ENCODE peak calls at places on chromosomes 7 and 10, in ten cellular contexts. U is choroid plexus epithelial cell, M is AG04449, P is endothelial cell, H is lower leg skin, G is cardiac muscle cell, L is OCI-LY7, W is RWPE2, N is sigmoid colon, Q is astrocyte of the spinal cord. O is an unnamed sample.

GRCh38 chr7:73900286-73900685 is 39.3 kb downstream of the TMEM270 start:
- DNase-seq in U (no peak), M (no peak), P (no peak), H (no peak), G (no peak), L (no peak), W (no peak), N (no peak), Q (peak), O (no peak)

GRCh38 chr10:128084991-128085390 is 41.2 kb downstream of the MKI67 start:
- DNase-seq in U (no peak), M (no peak), P (no peak), H (no peak), G (no peak), L (no peak), W (no peak), N (peak), Q (no peak), O (no peak)

GRCh38 chr7:55255501-55256445 is 109.4 kb upstream of the LANCL2 start:
- DNase-seq in U (peak), M (no peak), P (peak), H (peak), G (peak), L (peak), W (no peak), N (peak), Q (peak), O (peak)

GRCh38 chr7:98280296-98280695 is 1.2 kb upstream of the BRI3 start:
- DNase-seq in U (no peak), M (no peak), P (no peak), H (no peak), G (no peak), L (no peak), W (no peak), N (no peak), Q (no peak), O (no peak)

GRCh38 chr7:149144996-149145850 is 2.0 kb upstream of the ZNF398 start:
- DNase-seq in U (no peak), M (no peak), P (no peak), H (peak), G (no peak), L (peak), W (no peak), N (no peak), Q (no peak), O (no peak)

GRCh38 chr7:29106128-29106988 is 40.0 kb downstream of the CPVL start:
- DNase-seq in U (peak), M (no peak), P (peak), H (peak), G (peak), L (peak), W (no peak), N (no peak), Q (peak), O (peak)

GRCh38 chr10:119706521-119707278 is 19.1 kb upstream of the INPP5F start:
- DNase-seq in U (no peak), M (no peak), P (no peak), H (no peak), G (no peak), L (no peak), W (no peak), N (no peak), Q (no peak), O (no peak)

GRCh38 chr7:124035706-124036105 is 2.8 kb upstream of the TMEM229A start:
- DNase-seq in U (no peak), M (no peak), P (no peak), H (no peak), G (no peak), L (no peak), W (no peak), N (no peak), Q (no peak), O (no peak)

GRCh38 chr7:127390817-127391590 is 1.5 kb downstream of the ZNF800 start:
- DNase-seq in U (no peak), M (no peak), P (no peak), H (no peak), G (no peak), L (no peak), W (no peak), N (no peak), Q (no peak), O (no peak)

GRCh38 chr7:65441010-65441409 is 67.4 kb downstream of the ZNF92 start:
- DNase-seq in U (peak), M (peak), P (no peak), H (no peak), G (peak), L (no peak), W (no peak), N (no peak), Q (peak), O (no peak)

GRCh38 chr10:122139226-122139625 is 131.9 kb upstream of the BTBD16 start:
- DNase-seq in U (no peak), M (no peak), P (no peak), H (no peak), G (no peak), L (no peak), W (no peak), N (no peak), Q (no peak), O (no peak)

GRCh38 chr7:120059641-120060040 is 213.3 kb upstream of the KCND2 start:
- DNase-seq in U (no peak), M (no peak), P (no peak), H (no peak), G (no peak), L (no peak), W (no peak), N (no peak), Q (no peak), O (no peak)

GRCh38 chr7:96837583-96837982 is 127.9 kb upstream of the SEM1 start:
- DNase-seq in U (no peak), M (no peak), P (no peak), H (no peak), G (no peak), L (no peak), W (no peak), N (no peak), Q (no peak), O (peak)

GRCh38 chr7:3194501-3195141 is 106.4 kb upstream of the SDK1 start:
- DNase-seq in U (peak), M (no peak), P (no peak), H (no peak), G (peak), L (no peak), W (no peak), N (no peak), Q (peak), O (no peak)

GRCh38 chr7:20440472-20441105 is 109.9 kb downstream of the ITGB8 start:
- DNase-seq in U (peak), M (no peak), P (peak), H (no peak), G (peak), L (peak), W (no peak), N (no peak), Q (peak), O (no peak)

GRCh38 chr7:28708033-28708451 is 250.1 kb downstream of the TRIL start:
- DNase-seq in U (no peak), M (no peak), P (no peak), H (no peak), G (peak), L (no peak), W (no peak), N (peak), Q (peak), O (no peak)

GRCh38 chr10:114042895-114043531 is 653 bp upstream of the ADRB1 start:
- DNase-seq in U (peak), M (no peak), P (peak), H (no peak), G (no peak), L (peak), W (peak), N (peak), Q (peak), O (peak)

GRCh38 chr7:134632937-134633540 is 13.6 kb upstream of the BPGM start:
- DNase-seq in U (peak), M (no peak), P (peak), H (no peak), G (peak), L (peak), W (no peak), N (no peak), Q (peak), O (no peak)

GRCh38 chr7:83681200-83681599 is 32.3 kb upstream of the SEMA3E start:
- DNase-seq in U (no peak), M (no peak), P (no peak), H (no peak), G (no peak), L (no peak), W (no peak), N (no peak), Q (no peak), O (no peak)

GRCh38 chr10:14678637-14679036 is 96.1 kb downstream of the FAM107B start:
- DNase-seq in U (no peak), M (no peak), P (no peak), H (no peak), G (no peak), L (no peak), W (no peak), N (no peak), Q (no peak), O (no peak)

GRCh38 chr7:40655426-40655825 is 520.6 kb downstream of the SUGCT start:
- DNase-seq in U (no peak), M (no peak), P (no peak), H (no peak), G (no peak), L (no peak), W (no peak), N (no peak), Q (no peak), O (no peak)

GRCh38 chr10:47441973-47442750 is 41.8 kb downstream of the ANXA8 start:
- DNase-seq in U (no peak), M (no peak), P (no peak), H (no peak), G (no peak), L (no peak), W (no peak), N (no peak), Q (no peak), O (peak)

GRCh38 chr7:157799076-157799685 is 462.4 kb downstream of the DNAJB6 start:
- DNase-seq in U (no peak), M (no peak), P (no peak), H (no peak), G (no peak), L (no peak), W (no peak), N (no peak), Q (no peak), O (no peak)

GRCh38 chr7:66859794-66860645 is 61.0 kb upstream of the TMEM248 start:
- DNase-seq in U (peak), M (no peak), P (no peak), H (no peak), G (no peak), L (no peak), W (no peak), N (no peak), Q (no peak), O (no peak)

GRCh38 chr7:157302314-157302711 is 34.5 kb upstream of the DNAJB6 start:
- DNase-seq in U (no peak), M (no peak), P (no peak), H (no peak), G (no peak), L (peak), W (no peak), N (peak), Q (peak), O (peak)

GRCh38 chr7:5467645-5468044 is 44.0 kb upstream of the TNRC18 start:
- DNase-seq in U (no peak), M (no peak), P (no peak), H (no peak), G (no peak), L (no peak), W (no peak), N (no peak), Q (no peak), O (no peak)

GRCh38 chr10:123134915-123135414 is 805 bp upstream of the HMX3 start:
- DNase-seq in U (no peak), M (no peak), P (no peak), H (no peak), G (no peak), L (no peak), W (no peak), N (no peak), Q (no peak), O (peak)

GRCh38 chr7:137978464-137979237 is 23.2 kb downstream of the CREB3L2 start:
- DNase-seq in U (peak), M (peak), P (no peak), H (peak), G (peak), L (no peak), W (peak), N (peak), Q (peak), O (no peak)

GRCh38 chr10:131825150-131825907 is 75.5 kb upstream of the PPP2R2D start:
- DNase-seq in U (peak), M (no peak), P (no peak), H (no peak), G (peak), L (no peak), W (no peak), N (peak), Q (peak), O (no peak)

GRCh38 chr7:71414490-71414889 is 282.5 kb downstream of the GALNT17 start:
- DNase-seq in U (peak), M (no peak), P (no peak), H (peak), G (no peak), L (no peak), W (no peak), N (no peak), Q (no peak), O (no peak)

GRCh38 chr7:105934577-105935185 is 28.4 kb upstream of the CDHR3 start:
- DNase-seq in U (peak), M (no peak), P (peak), H (no peak), G (peak), L (peak), W (no peak), N (no peak), Q (peak), O (no peak)

GRCh38 chr7:142500364-142500763 is 242.5 kb upstream of the PRSS58 start:
- DNase-seq in U (no peak), M (no peak), P (no peak), H (no peak), G (no peak), L (no peak), W (no peak), N (no peak), Q (no peak), O (no peak)

GRCh38 chr7:6271091-6271658 is 1.2 kb downstream of the CYTH3 start:
- DNase-seq in U (peak), M (no peak), P (peak), H (peak), G (peak), L (no peak), W (no peak), N (peak), Q (peak), O (no peak)

GRCh38 chr7:134458341-134458805 is 527 bp downstream of the AKR1B1 start:
- DNase-seq in U (peak), M (no peak), P (peak), H (no peak), G (no peak), L (peak), W (no peak), N (peak), Q (peak), O (peak)

GRCh38 chr7:87000344-87000743 is 59.1 kb downstream of the ELAPOR2 start:
- DNase-seq in U (no peak), M (no peak), P (no peak), H (no peak), G (no peak), L (no peak), W (no peak), N (no peak), Q (no peak), O (no peak)

GRCh38 chr7:113263749-113264148 is 145.4 kb upstream of the SMIM30 start:
- DNase-seq in U (no peak), M (no peak), P (no peak), H (no peak), G (no peak), L (no peak), W (no peak), N (no peak), Q (no peak), O (no peak)

GRCh38 chr7:77335581-77335980 is 80.6 kb downstream of the GSAP start:
- DNase-seq in U (no peak), M (no peak), P (no peak), H (no peak), G (no peak), L (no peak), W (no peak), N (no peak), Q (no peak), O (no peak)

GRCh38 chr7:148772297-148773089 is 73.8 kb downstream of the CUL1 start:
- DNase-seq in U (peak), M (peak), P (no peak), H (no peak), G (peak), L (no peak), W (peak), N (no peak), Q (peak), O (no peak)

GRCh38 chr7:26200113-26200443 is 468 bp downstream of the HNRNPA2B1 start:
- DNase-seq in U (no peak), M (no peak), P (peak), H (peak), G (peak), L (peak), W (peak), N (peak), Q (peak), O (peak)

GRCh38 chr7:26202019-26202985 is 757 bp downstream of the CBX3 start:
- DNase-seq in U (no peak), M (no peak), P (peak), H (peak), G (no peak), L (peak), W (no peak), N (peak), Q (peak), O (peak)

GRCh38 chr7:26199301-26200112 is 1.0 kb downstream of the HNRNPA2B1 start:
- DNase-seq in U (no peak), M (no peak), P (peak), H (peak), G (no peak), L (peak), W (no peak), N (peak), Q (no peak), O (no peak)

GRCh38 chr7:26201261-26202018 is at the start of gene CBX3:
- DNase-seq in U (peak), M (no peak), P (peak), H (peak), G (peak), L (peak), W (peak), N (peak), Q (no peak), O (peak)

GRCh38 chr7:26200444-26201260 is at the start of gene HNRNPA2B1:
- DNase-seq in U (peak), M (peak), P (peak), H (peak), G (peak), L (peak), W (peak), N (peak), Q (peak), O (peak)
- TF ChIP-seq CTCF in U (no peak), M (no peak), P (no peak), H (no peak), G (no peak), L (no peak), W (no peak), N (no peak), Q (no peak), O (no peak)

GRCh38 chr10:121070257-121070656 is 219.1 kb downstream of the WDR11 start:
- DNase-seq in U (peak), M (no peak), P (peak), H (no peak), G (peak), L (peak), W (no peak), N (no peak), Q (no peak), O (no peak)
- TF ChIP-seq CTCF in U (peak), M (no peak), P (peak), H (no peak), G (no peak), L (peak), W (no peak), N (no peak), Q (no peak), O (peak)

GRCh38 chr10:25026463-25026862 is 10.1 kb downstream of the THNSL1 start:
- DNase-seq in U (peak), M (no peak), P (no peak), H (no peak), G (peak), L (no peak), W (no peak), N (no peak), Q (peak), O (no peak)
- TF ChIP-seq CTCF in U (peak), M (no peak), P (no peak), H (no peak), G (peak), L (peak), W (peak), N (no peak), Q (no peak), O (no peak)

DNA sequence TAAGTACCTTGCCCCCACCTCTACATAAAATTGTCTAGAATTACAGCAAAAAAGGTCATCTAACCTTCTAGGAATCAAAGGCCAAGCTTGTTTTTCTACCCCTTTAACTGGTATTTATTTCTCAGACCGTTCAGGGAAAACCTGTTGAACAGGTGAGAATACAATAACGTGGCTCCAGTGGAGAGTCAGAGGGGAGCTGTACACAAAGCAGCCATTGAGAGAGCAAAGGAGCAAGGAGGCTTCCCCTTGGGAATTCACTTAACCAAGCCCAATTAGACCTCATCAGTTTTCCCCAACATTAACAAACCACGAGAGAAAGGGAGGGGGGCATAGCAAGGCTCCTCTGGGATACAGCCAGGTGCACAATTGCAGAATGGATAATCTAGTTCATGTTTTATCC is 101.9 kb downstream of the ELMO1 start:
- DNase-seq in U (no peak), M (no peak), P (no peak), H (no peak), G (no peak), L (no peak), W (no peak), N (no peak), Q (no peak), O (no peak)
- TF ChIP-seq CTCF in U (no peak), M (no peak), P (no peak), H (no peak), G (no peak), L (no peak), W (no peak), N (no peak), Q (no peak), O (no peak)

GRCh38 chr7:35430547-35431153 is 176.8 kb upstream of the TBX20 start:
- DNase-seq in U (peak), M (no peak), P (no peak), H (no peak), G (peak), L (peak), W (no peak), N (no peak), Q (no peak), O (peak)
- TF ChIP-seq CTCF in U (peak), M (peak), P (peak), H (no peak), G (peak), L (peak), W (no peak), N (no peak), Q (peak), O (peak)

GRCh38 chr7:54037873-54038272 is 504.3 kb upstream of the VSTM2A start:
- DNase-seq in U (no peak), M (no peak), P (no peak), H (no peak), G (no peak), L (no peak), W (no peak), N (no peak), Q (no peak), O (no peak)
- TF ChIP-seq CTCF in U (no peak), M (no peak), P (no peak), H (no peak), G (no peak), L (no peak), W (no peak), N (no peak), Q (no peak), O (no peak)